ENCODE peak calls at places on chromosomes 13 and 19, in four cellular contexts. Z is mesendoderm, T is H1, K is IMR-90. Y is an unnamed sample.

GRCh38 chr19:31553112-31553843 is 204.0 kb upstream of the TSHZ3 start:
- DNase-seq in Z (no peak), K (no peak), T (no peak), Y (no peak)

GRCh38 chr13:33235078-33235477 is 50.5 kb downstream of the STARD13 start:
- DNase-seq in Z (no peak), K (peak; percentile 76), T (no peak), Y (no peak)

GRCh38 chr19:1747285-1748114 is 5.8 kb upstream of the ONECUT3 start:
- DNase-seq in T (peak; percentile 54), K (peak; percentile 80), Z (peak; percentile 81), Y (no peak)

GRCh38 chr13:40306817-40307216 is 359.6 kb downstream of the FOXO1 start:
- DNase-seq in T (no peak), Z (no peak), K (no peak), Y (no peak)

GRCh38 chr19:42121666-42122069 is 10.6 kb downstream of the POU2F2 start:
- DNase-seq in K (peak; percentile 88), T (no peak), Z (peak; percentile 49), Y (no peak)

GRCh38 chr19:38433268-38433733 is at the start of gene RYR1:
- DNase-seq in T (no peak), K (no peak), Z (peak; percentile 90), Y (peak; percentile 68)

GRCh38 chr19:46573679-46574522 is 27.2 kb upstream of the CALM3 start:
- DNase-seq in T (no peak), Z (peak; percentile 9), K (no peak), Y (no peak)

GRCh38 chr19:32566246-32566830 is 14.7 kb upstream of the PDCD5 start:
- DNase-seq in K (peak; percentile 29), Z (no peak), T (no peak), Y (no peak)

GRCh38 chr19:18231775-18232174 is 5.5 kb upstream of the PDE4C start:
- DNase-seq in T (no peak), K (no peak), Z (no peak), Y (no peak)

GRCh38 chr19:50822661-50823208 is 852 bp downstream of the KLK1 start:
- DNase-seq in Z (no peak), T (no peak), K (no peak), Y (no peak)

GRCh38 chr19:18429717-18430416 is 8.1 kb downstream of the ISYNA1 start:
- DNase-seq in T (no peak), Z (peak; percentile 51), K (no peak), Y (no peak)

GRCh38 chr19:28468701-28469459 is 744.1 kb downstream of the UQCRFS1 start:
- DNase-seq in T (no peak), K (no peak), Z (peak; percentile 39), Y (no peak)

GRCh38 chr13:45340422-45341033 is 455 bp downstream of the TPT1 start:
- DNase-seq in K (peak; percentile 91), T (no peak), Z (peak; percentile 93), Y (peak; percentile 72)

GRCh38 chr19:55418185-55418584 is 10.6 kb upstream of the UBE2S start:
- DNase-seq in Z (peak; percentile 82), K (peak; percentile 91), T (peak; percentile 41), Y (peak; percentile 67)

GRCh38 chr19:48424694-48425219 is 21.0 kb upstream of the GRWD1 start:
- DNase-seq in Z (peak; percentile 86), K (peak; percentile 72), T (no peak), Y (no peak)

GRCh38 chr13:27659466-27659865 is 37.8 kb downstream of the POLR1D start:
- DNase-seq in K (no peak), Z (no peak), T (no peak), Y (no peak)

GRCh38 chr13:39777527-39778061 is 122.1 kb downstream of the COG6 start:
- DNase-seq in T (no peak), K (peak; percentile 90), Z (peak; percentile 73), Y (no peak)

GRCh38 chr19:49455729-49456128 is 2.7 kb downstream of the ALDH16A1 start:
- DNase-seq in K (no peak), T (no peak), Z (no peak), Y (no peak)

GRCh38 chr19:40690050-40690698 is at the start of gene NUMBL:
- DNase-seq in T (no peak), Z (no peak), K (no peak), Y (peak; percentile 94)
- H3K18ac ChIP-seq in T (peak within 1 kb of the TSS; percentile 95), Z (peak within 1 kb of the TSS; percentile 43), K (peak within 1 kb of the TSS; percentile 94), Y (peak within 1 kb of the TSS; percentile 96)

GRCh38 chr13:30863231-30863630 is 42.8 kb upstream of the MEDAG start:
- DNase-seq in T (peak; percentile 75), Z (peak; percentile 53), K (no peak), Y (no peak)

GRCh38 chr13:30863796-30864195 is 42.3 kb upstream of the MEDAG start:
- DNase-seq in K (no peak), T (no peak), Z (peak; percentile 39), Y (no peak)

GRCh38 chr13:30865131-30866009 is 40.7 kb upstream of the MEDAG start:
- DNase-seq in K (peak; percentile 96), Z (peak; percentile 94), T (peak; percentile 72), Y (peak; percentile 75)

GRCh38 chr13:30862707-30863106 is 43.4 kb upstream of the MEDAG start:
- DNase-seq in Z (peak; percentile 42), K (no peak), T (no peak), Y (no peak)

DNA sequence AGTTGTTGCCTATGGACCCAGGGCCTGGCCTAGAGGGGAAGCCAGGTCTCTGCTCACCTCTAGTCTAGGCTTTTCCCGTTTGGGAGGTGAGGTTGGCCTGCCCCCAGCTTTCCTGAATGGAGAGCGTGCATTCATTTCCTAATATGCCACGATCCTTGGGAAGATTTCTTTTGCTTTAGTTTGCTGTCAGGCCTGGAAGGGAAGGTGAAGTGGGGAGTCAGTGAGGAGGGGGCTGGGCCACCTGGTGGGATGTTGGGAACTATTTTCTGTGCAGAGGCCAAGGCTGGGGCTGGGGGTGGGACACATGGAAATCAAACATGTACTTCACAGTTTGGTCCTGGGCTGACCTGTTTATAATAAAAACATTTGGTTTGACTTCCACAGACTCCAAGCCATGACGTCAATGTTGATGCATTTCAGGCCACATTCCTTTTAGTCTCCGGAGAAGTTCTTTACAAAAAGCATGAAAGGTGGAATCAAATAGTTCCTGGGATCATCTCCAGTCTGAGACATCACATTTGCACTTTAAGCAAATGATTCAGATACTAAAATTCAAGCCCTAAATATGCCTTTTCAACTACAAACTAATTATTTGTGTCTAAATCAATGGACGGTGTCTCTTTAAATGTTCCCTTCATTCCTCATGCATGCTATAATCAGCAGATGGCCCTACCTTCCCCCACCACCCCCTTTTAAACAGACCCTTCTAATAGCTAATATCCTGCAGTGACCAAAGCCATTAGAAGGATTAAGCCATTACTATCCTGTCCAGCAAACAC is 41.5 kb upstream of the MEDAG start:
- DNase-seq in T (no peak), Z (peak; percentile 78), K (peak; percentile 98), Y (no peak)
- H2BK5ac ChIP-seq in T (peak overlapping the region; percentile 89), Z (no peak overlapping the region), K (peak overlapping the region; percentile 95), Y (no peak overlapping the region)

GRCh38 chr19:8148088-8148409 is 1.3 kb downstream of the FBN3 start:
- DNase-seq in Z (no peak), T (no peak), K (no peak), Y (no peak)
- H3K18ac ChIP-seq in Z (peak overlapping the region; percentile 2), T (peak overlapping the region; percentile 41), K (no peak overlapping the region), Y (peak overlapping the region; percentile 96)

DNA sequence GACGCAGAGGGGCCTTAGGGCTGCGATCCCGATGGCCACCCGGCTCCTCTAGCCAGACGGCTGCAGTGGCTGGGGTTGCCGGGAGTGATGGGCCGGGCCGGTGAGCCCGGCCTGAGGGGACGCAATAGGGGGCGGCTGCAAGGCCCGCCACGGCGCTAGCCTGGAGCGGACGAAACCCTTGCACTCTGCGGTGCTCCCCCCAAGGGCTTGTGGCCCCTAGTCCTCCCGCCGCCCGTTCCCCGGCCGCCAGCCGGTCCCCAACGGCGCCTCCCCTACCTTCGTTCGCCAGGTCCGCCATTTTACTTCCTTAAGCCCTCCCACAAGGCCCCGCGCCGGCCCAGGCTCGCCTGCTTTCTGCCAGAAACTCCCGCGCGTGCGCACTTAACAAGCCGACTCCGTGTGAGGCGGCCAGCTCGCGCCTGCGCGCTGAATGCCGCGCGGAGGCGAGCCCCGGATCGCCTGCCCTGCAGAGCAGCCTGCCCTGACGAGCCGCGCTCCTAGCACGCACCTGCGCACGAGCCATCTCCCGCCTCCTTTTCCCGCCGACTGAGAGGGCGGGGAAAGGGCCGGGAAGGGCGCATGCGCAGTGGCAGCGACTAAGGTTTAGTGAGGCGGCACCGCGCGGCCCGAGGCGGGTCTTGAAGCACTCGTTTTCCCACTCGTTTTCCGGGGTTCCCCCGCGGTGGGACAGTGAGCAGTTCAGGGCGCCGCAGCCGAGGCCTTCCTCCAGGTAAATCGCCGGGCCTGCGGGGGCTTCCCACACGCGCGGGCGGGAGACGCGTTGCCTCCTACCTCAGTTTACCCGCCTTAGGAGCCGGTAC is at the start of gene RANBP3:
- DNase-seq in T (peak; percentile 99), Z (peak; percentile 99), K (peak; percentile 99), Y (peak; percentile 100)
- H2BK5ac ChIP-seq in T (peak within 1 kb of the TSS; percentile 93), Z (peak within 1 kb of the TSS; percentile 59), K (peak within 1 kb of the TSS; percentile 79), Y (peak within 1 kb of the TSS; percentile 91)